ENCODE peak calls at places on chromosomes 7 and 10, in four cellular contexts. F is tibial artery, B is ovary, C is lower leg skin. P is an unnamed sample.

GRCh38 chr10:48254745-48255144 is 19.8 kb downstream of the FRMPD2 start:
- DNase-seq in F (no peak), B (no peak), C (no peak), P (no peak)

GRCh38 chr10:124076334-124076733 is 17.1 kb downstream of the CHST15 start:
- DNase-seq in F (no peak), B (no peak), C (no peak), P (no peak)

GRCh38 chr7:102093599-102094001 is 193.1 kb upstream of the SH2B2 start:
- DNase-seq in F (no peak), B (no peak), C (no peak), P (no peak)

GRCh38 chr10:94178475-94179251 is 184.1 kb downstream of the NOC3L start:
- DNase-seq in F (no peak), B (no peak), C (no peak), P (no peak)

GRCh38 chr7:28062197-28062988 is 118.2 kb downstream of the JAZF1 start:
- DNase-seq in F (no peak), B (peak), C (peak), P (peak)

GRCh38 chr7:128410092-128410665 is 397 bp upstream of the IMPDH1 start:
- DNase-seq in F (no peak), B (no peak), C (peak), P (peak)

GRCh38 chr10:14879801-14880193 is 1.1 kb downstream of the SUV39H2 start:
- DNase-seq in F (no peak), B (no peak), C (no peak), P (no peak)

GRCh38 chr7:150421831-150422230 is 28.6 kb upstream of the GIMAP8 start:
- DNase-seq in F (no peak), B (no peak), C (peak), P (no peak)

GRCh38 chr10:5442056-5442989 is 30.0 kb downstream of the NET1 start:
- DNase-seq in F (no peak), B (no peak), C (no peak), P (no peak)

GRCh38 chr10:31853629-31854028 is 75.0 kb downstream of the ARHGAP12 start:
- DNase-seq in F (no peak), B (no peak), C (no peak), P (no peak)

GRCh38 chr7:47478017-47478344 is 103.9 kb downstream of the TNS3 start:
- DNase-seq in F (peak), B (peak), C (no peak), P (no peak)

GRCh38 chr7:77327067-77327931 is 88.8 kb downstream of the GSAP start:
- DNase-seq in F (peak), B (no peak), C (peak), P (peak)

GRCh38 chr7:99843808-99844207 is 16.0 kb downstream of the CYP3A43 start:
- DNase-seq in F (no peak), B (no peak), C (no peak), P (no peak)

GRCh38 chr10:77505431-77506334 is 131.9 kb downstream of the KCNMA1 start:
- DNase-seq in F (no peak), B (no peak), C (no peak), P (no peak)

GRCh38 chr10:125564570-125564969 is 118.4 kb downstream of the TEX36 start:
- DNase-seq in F (no peak), B (no peak), C (no peak), P (no peak)

GRCh38 chr10:123583639-123584418 is 82.3 kb upstream of the GPR26 start:
- DNase-seq in F (peak), B (peak), C (peak), P (peak)

GRCh38 chr10:98195132-98195531 is 60.7 kb downstream of the R3HCC1L start:
- DNase-seq in F (no peak), B (no peak), C (no peak), P (no peak)

GRCh38 chr7:75969704-75970498 is 24.5 kb downstream of the TMEM120A start:
- DNase-seq in F (no peak), B (no peak), C (no peak), P (no peak)

GRCh38 chr7:78779788-78780187 is 673.7 kb downstream of the MAGI2 start:
- DNase-seq in F (no peak), B (no peak), C (no peak), P (no peak)
- TF ChIP-seq CTCF in F (no peak), B (no peak), C (no peak), P (no peak)

DNA sequence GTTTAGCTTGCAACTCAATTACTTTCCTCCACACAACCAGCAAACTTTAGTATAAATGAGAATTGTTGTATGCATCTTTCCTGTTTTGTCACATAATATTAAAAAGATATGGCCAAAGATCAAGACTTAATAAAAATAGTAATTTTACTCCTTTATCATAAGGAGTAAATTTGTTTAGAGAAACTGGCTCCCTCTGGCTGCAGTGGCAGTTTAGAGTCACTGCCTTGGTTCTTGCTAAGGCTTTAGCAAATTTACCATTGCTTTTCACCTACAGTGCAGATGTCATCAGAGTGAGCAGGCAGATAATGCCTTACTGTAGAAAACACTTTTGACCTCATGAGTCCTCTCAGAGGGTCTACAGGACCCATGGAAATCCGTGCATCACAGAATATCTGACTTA is 2.6 kb downstream of the PRPF18 start:
- DNase-seq in F (no peak), B (no peak), C (no peak), P (no peak)
- TF ChIP-seq CTCF in F (no peak), B (no peak), C (no peak), P (no peak)

GRCh38 chr7:44112231-44112996 is 8.3 kb downstream of the AEBP1 start:
- DNase-seq in F (no peak), B (no peak), C (no peak), P (no peak)
- TF ChIP-seq CTCF in F (no peak), B (no peak), C (no peak), P (no peak)

GRCh38 chr10:69960606-69961167 is 92.0 kb upstream of the MACROH2A2 start:
- DNase-seq in F (no peak), B (no peak), C (peak), P (no peak)

GRCh38 chr10:69962746-69963135 is 89.9 kb upstream of the MACROH2A2 start:
- DNase-seq in F (no peak), B (no peak), C (no peak), P (no peak)

GRCh38 chr10:69959911-69960310 is 92.7 kb upstream of the MACROH2A2 start:
- DNase-seq in F (no peak), B (no peak), C (no peak), P (no peak)

GRCh38 chr10:69961864-69962745 is 90.5 kb upstream of the MACROH2A2 start:
- DNase-seq in F (no peak), B (no peak), C (peak), P (no peak)

GRCh38 chr10:69961168-69961863 is 91.3 kb upstream of the MACROH2A2 start:
- DNase-seq in F (no peak), B (no peak), C (peak), P (no peak)
- TF ChIP-seq CTCF in F (no peak), B (no peak), C (no peak), P (no peak)

DNA sequence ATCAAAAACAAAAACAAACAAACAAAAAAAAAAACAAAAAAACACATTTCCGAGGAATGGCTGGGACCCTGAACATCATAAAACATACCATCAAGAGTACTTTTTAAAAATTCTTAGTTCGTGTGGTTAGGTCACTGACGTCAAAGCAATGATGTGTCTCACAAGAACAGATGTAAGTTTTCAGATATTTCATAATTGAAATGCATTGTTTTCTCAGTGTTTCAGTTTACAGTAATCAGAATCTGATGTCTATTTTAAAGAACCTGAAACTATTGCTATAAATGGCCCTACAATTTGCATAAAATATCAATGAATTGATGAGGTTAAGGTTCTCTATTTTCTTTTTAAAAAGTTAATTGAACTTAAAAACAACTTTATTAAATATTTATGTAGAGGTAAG is 103.7 kb upstream of the HGF start:
- DNase-seq in F (no peak), B (no peak), C (no peak), P (no peak)
- TF ChIP-seq CTCF in F (no peak), B (no peak), C (no peak), P (no peak)

GRCh38 chr7:24720283-24720682 is 37.0 kb downstream of the GSDME start:
- DNase-seq in F (no peak), B (no peak), C (peak), P (no peak)

GRCh38 chr7:24723178-24723530 is 34.1 kb downstream of the GSDME start:
- DNase-seq in F (peak), B (no peak), C (peak), P (no peak)

GRCh38 chr7:24721378-24722030 is 35.8 kb downstream of the GSDME start:
- DNase-seq in F (peak), B (no peak), C (peak), P (no peak)

GRCh38 chr7:24724451-24725190 is 32.6 kb downstream of the GSDME start:
- DNase-seq in F (peak), B (no peak), C (peak), P (no peak)

GRCh38 chr7:24722386-24723177 is 34.7 kb downstream of the GSDME start:
- DNase-seq in F (peak), B (no peak), C (peak), P (no peak)
- TF ChIP-seq CTCF in F (no peak), B (no peak), C (no peak), P (no peak)

GRCh38 chr7:152894295-152895170 is 135.0 kb downstream of the ACTR3B start:
- DNase-seq in F (no peak), B (peak), C (peak), P (no peak)
- TF ChIP-seq CTCF in F (peak), B (peak), C (no peak), P (no peak)

GRCh38 chr10:79098061-79098460 is 29.3 kb downstream of the ZMIZ1 start:
- DNase-seq in F (no peak), B (no peak), C (no peak), P (no peak)
- TF ChIP-seq CTCF in F (no peak), B (no peak), C (no peak), P (no peak)

GRCh38 chr10:119642556-119643111 is 8.5 kb upstream of the BAG3 start:
- DNase-seq in F (no peak), B (no peak), C (no peak), P (no peak)

GRCh38 chr10:119644215-119644826 is 6.9 kb upstream of the BAG3 start:
- DNase-seq in F (no peak), B (no peak), C (no peak), P (no peak)

GRCh38 chr10:119640875-119641526 is 10.2 kb upstream of the BAG3 start:
- DNase-seq in F (no peak), B (no peak), C (no peak), P (no peak)

GRCh38 chr10:119644994-119645393 is 6.2 kb upstream of the BAG3 start:
- DNase-seq in F (no peak), B (no peak), C (no peak), P (no peak)

DNA sequence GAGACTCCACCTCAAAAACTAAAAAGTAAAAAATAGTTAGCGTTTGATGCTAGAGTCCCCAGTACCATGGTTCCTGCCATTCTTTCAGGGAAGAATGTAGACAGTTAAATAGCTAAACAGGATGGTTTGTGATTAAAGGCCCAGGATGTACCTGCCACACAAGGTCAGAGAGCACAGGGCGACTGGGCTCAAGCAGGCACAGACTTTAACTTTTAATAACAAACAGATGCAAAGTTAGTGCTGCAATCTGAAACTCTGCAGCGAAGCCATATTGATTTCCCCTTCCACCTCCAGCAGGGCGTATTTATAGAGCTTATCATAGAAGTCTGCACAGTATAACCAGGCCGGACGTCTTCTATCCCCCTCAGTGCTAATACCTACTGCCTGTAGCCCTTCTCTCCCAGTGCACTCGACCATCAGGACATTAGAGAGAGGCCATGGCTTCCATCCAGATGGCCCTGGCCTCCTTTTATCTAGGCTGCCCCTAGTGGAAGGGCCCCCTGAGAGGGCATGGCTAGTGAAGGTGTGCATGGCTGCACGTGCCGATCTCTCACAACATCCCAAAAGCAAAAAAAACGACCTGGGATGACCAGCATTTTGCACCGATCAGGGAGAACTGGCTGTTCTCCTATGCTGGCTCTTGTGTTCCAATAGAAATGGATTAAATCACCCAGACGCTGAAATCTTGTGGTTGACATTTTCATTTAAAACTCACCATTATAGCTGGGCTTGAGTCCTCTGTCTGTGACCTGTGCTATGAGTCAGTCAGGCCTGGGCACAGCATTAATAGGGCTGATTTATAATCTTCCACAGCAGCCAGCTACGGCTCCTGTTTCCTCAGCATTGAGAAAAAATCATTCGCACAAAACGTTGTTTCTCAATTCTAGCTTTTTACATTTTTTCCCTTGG is 7.6 kb upstream of the BAG3 start:
- DNase-seq in F (no peak), B (no peak), C (no peak), P (no peak)
- TF ChIP-seq CTCF in F (no peak), B (no peak), C (no peak), P (no peak)

DNA sequence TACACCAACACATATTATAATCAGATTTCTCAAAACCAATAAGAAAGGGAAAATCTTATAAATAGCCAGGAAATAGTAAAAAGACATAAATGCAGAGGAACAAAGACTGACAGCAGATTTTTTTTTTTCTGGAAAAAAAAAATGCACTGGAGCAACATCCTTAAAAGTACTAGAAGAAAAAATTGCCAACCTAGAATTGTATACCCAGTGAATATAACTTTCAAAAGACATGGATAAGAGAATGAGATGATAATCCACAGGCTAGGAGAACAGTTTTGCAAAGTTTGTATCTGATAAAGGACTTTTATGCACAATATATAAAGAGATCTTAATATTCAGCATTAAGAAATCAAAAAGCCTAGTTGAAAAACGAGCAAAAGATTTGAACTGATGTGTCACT is 554.0 kb downstream of the AUTS2 start:
- DNase-seq in F (no peak), B (no peak), C (no peak), P (no peak)
- TF ChIP-seq CTCF in F (no peak), B (no peak), C (no peak), P (no peak)